ENCODE peak calls at places on chromosome 2, in eight cellular contexts. X is NCI-H226, I is neural crest cell, B is T-helper 1 cell, K is G401, O is Panc1, Y is Right ventricle myocardium superior, L is K562. C is an unnamed sample.

GRCh38 chr2:60152226-60152833 is 401.1 kb downstream of the BCL11A start:
- DNase-seq in X (no peak), I (peak; percentile 15), B (peak; percentile 22), K (no peak), O (peak; percentile 10), Y (no peak), L (peak; percentile 30), C (peak; percentile 2)

GRCh38 chr2:62475172-62476011 is 30.6 kb downstream of the TMEM17 start:
- DNase-seq in X (no peak), I (no peak), B (no peak), K (peak; percentile 83), O (no peak), Y (peak; percentile 53), L (no peak), C (no peak)

GRCh38 chr2:161273038-161273760 is 35.0 kb upstream of the PSMD14 start:
- DNase-seq in X (peak; percentile 11), I (peak; percentile 31), B (peak; percentile 65), K (peak; percentile 74), O (peak; percentile 39), Y (no peak), L (peak; percentile 43), C (peak; percentile 57)

GRCh38 chr2:45009928-45010705 is 865 bp upstream of the SIX2 start:
- DNase-seq in X (peak; percentile 59), I (peak; percentile 34), B (no peak), K (no peak), O (no peak), Y (peak; percentile 91), L (no peak), C (no peak)

GRCh38 chr2:64233396-64233922 is 89.2 kb upstream of the PELI1 start:
- DNase-seq in X (no peak), I (no peak), B (no peak), K (no peak), O (no peak), Y (no peak), L (no peak), C (no peak)

GRCh38 chr2:230666885-230667712 is 45.5 kb upstream of the CAB39 start:
- DNase-seq in X (no peak), I (no peak), B (peak; percentile 38), K (no peak), O (no peak), Y (no peak), L (no peak), C (no peak)

GRCh38 chr2:181585732-181586131 is 71.2 kb downstream of the CERKL start:
- DNase-seq in X (no peak), I (no peak), B (no peak), K (peak; percentile 67), O (no peak), Y (no peak), L (no peak), C (no peak)

GRCh38 chr2:24435391-24436316 is 55.4 kb upstream of the NCOA1 start:
- DNase-seq in X (no peak), I (no peak), B (no peak), K (peak; percentile 65), O (no peak), Y (peak; percentile 78), L (no peak), C (peak; percentile 52)

GRCh38 chr2:66110071-66110470 is 324.9 kb upstream of the MEIS1 start:
- DNase-seq in X (no peak), I (no peak), B (no peak), K (no peak), O (no peak), Y (no peak), L (no peak), C (no peak)

GRCh38 chr2:177449159-177449558 is 56.6 kb downstream of the AGPS start:
- DNase-seq in X (no peak), I (no peak), B (no peak), K (no peak), O (no peak), Y (no peak), L (no peak), C (no peak)

GRCh38 chr2:219350938-219351280 is 18.4 kb upstream of the RESP18 start:
- DNase-seq in X (no peak), I (peak; percentile 42), B (no peak), K (no peak), O (no peak), Y (no peak), L (no peak), C (no peak)

GRCh38 chr2:151637284-151637781 is 96.9 kb downstream of the NEB start:
- DNase-seq in X (no peak), I (no peak), B (peak; percentile 88), K (no peak), O (no peak), Y (no peak), L (no peak), C (no peak)

GRCh38 chr2:60707750-60708371 is 48.2 kb upstream of the PAPOLG start:
- DNase-seq in X (no peak), I (peak; percentile 1), B (peak; percentile 7), K (peak; percentile 47), O (peak; percentile 18), Y (no peak), L (peak; percentile 46), C (peak; percentile 9)

GRCh38 chr2:233032551-233033320 is at the start of gene NEU2:
- DNase-seq in X (no peak), I (no peak), B (no peak), K (no peak), O (no peak), Y (no peak), L (no peak), C (no peak)

GRCh38 chr2:132585982-132586608 is 83.9 kb downstream of the LYPD1 start:
- DNase-seq in X (no peak), I (peak; percentile 4), B (no peak), K (peak; percentile 8), O (no peak), Y (no peak), L (no peak), C (no peak)

GRCh38 chr2:16553222-16553621 is 112.4 kb downstream of the CYRIA start:
- DNase-seq in X (peak; percentile 20), I (peak; percentile 44), B (peak; percentile 4), K (peak; percentile 56), O (no peak), Y (no peak), L (peak; percentile 23), C (peak; percentile 18)

GRCh38 chr2:181396575-181397062 is 60.6 kb upstream of the ITGA4 start:
- DNase-seq in X (no peak), I (no peak), B (no peak), K (no peak), O (no peak), Y (no peak), L (no peak), C (no peak)

GRCh38 chr2:46010223-46010924 is 286.8 kb upstream of the EPAS1 start:
- DNase-seq in X (no peak), I (no peak), B (no peak), K (no peak), O (no peak), Y (no peak), L (no peak), C (no peak)

GRCh38 chr2:241811209-241811951 is 2.4 kb downstream of the NEU4 start:
- DNase-seq in X (no peak), I (no peak), B (no peak), K (peak; percentile 14), O (no peak), Y (peak; percentile 85), L (no peak), C (no peak)

GRCh38 chr2:97740590-97741182 is 27.3 kb downstream of the ZAP70 start:
- DNase-seq in X (no peak), I (peak; percentile 63), B (peak; percentile 33), K (no peak), O (peak; percentile 42), Y (peak; percentile 56), L (peak; percentile 89), C (no peak)

GRCh38 chr2:155841442-155841841 is 491.1 kb downstream of the NR4A2 start:
- DNase-seq in X (no peak), I (no peak), B (no peak), K (no peak), O (no peak), Y (no peak), L (no peak), C (no peak)

GRCh38 chr2:10768063-10768507 is 44.5 kb downstream of the PDIA6 start:
- DNase-seq in X (no peak), I (no peak), B (no peak), K (no peak), O (no peak), Y (peak; percentile 73), L (no peak), C (no peak)

GRCh38 chr2:226800941-226801784 is 1.5 kb upstream of the IRS1 start:
- DNase-seq in X (no peak), I (peak; percentile 85), B (peak; percentile 83), K (peak; percentile 96), O (no peak), Y (peak; percentile 88), L (peak; percentile 15), C (no peak)

GRCh38 chr2:41782306-41783158 is 265.3 kb upstream of the PKDCC start:
- DNase-seq in X (no peak), I (peak; percentile 23), B (peak; percentile 20), K (peak; percentile 53), O (peak; percentile 33), Y (no peak), L (peak; percentile 40), C (no peak)

GRCh38 chr2:148614332-148615049 is 30.1 kb upstream of the EPC2 start:
- DNase-seq in X (peak; percentile 86), I (no peak), B (peak; percentile 50), K (peak; percentile 3), O (no peak), Y (no peak), L (peak; percentile 35), C (no peak)

GRCh38 chr2:237283136-237283928 is 130.6 kb downstream of the COL6A3 start:
- DNase-seq in X (no peak), I (no peak), B (no peak), K (no peak), O (no peak), Y (no peak), L (no peak), C (no peak)

GRCh38 chr2:238286551-238286950 is 1.9 kb downstream of the PER2 start:
- DNase-seq in X (no peak), I (no peak), B (no peak), K (no peak), O (no peak), Y (peak; percentile 75), L (no peak), C (no peak)

GRCh38 chr2:28516950-28517349 is 21.1 kb downstream of the PLB1 start:
- DNase-seq in X (peak; percentile 26), I (no peak), B (no peak), K (no peak), O (no peak), Y (no peak), L (peak; percentile 31), C (no peak)

GRCh38 chr2:232761301-232761907 is 15.0 kb downstream of the KCNJ13 start:
- DNase-seq in X (peak; percentile 10), I (no peak), B (peak; percentile 47), K (peak; percentile 53), O (peak; percentile 4), Y (no peak), L (no peak), C (no peak)

GRCh38 chr2:219514196-219514761 is at the start of gene ASIC4:
- DNase-seq in X (no peak), I (no peak), B (no peak), K (no peak), O (no peak), Y (no peak), L (peak; percentile 86), C (no peak)

GRCh38 chr2:132793532-132793931 is 123.5 kb upstream of the LYPD1 start:
- DNase-seq in X (no peak), I (no peak), B (no peak), K (no peak), O (no peak), Y (no peak), L (no peak), C (no peak)

GRCh38 chr2:55133467-55134315 is 83.4 kb upstream of the RTN4 start:
- DNase-seq in X (peak; percentile 59), I (no peak), B (peak; percentile 87), K (no peak), O (no peak), Y (no peak), L (peak; percentile 62), C (no peak)

GRCh38 chr2:164458801-164459200 is 162.5 kb downstream of the GRB14 start:
- DNase-seq in X (no peak), I (no peak), B (no peak), K (no peak), O (no peak), Y (no peak), L (no peak), C (no peak)

GRCh38 chr2:47072018-47072691 is 83.0 kb downstream of the STPG4 start:
- DNase-seq in X (peak; percentile 92), I (no peak), B (no peak), K (peak; percentile 97), O (no peak), Y (peak; percentile 93), L (no peak), C (no peak)